ENCODE peak calls at places on chromosomes 1 and 21, in four cellular contexts. C is uterus, D is GM23338, W is bronchial epithelial cell. F is an unnamed sample.
A peak's percentile ranks its signal among the peaks of the same experiment; 100 is the strongest.

GRCh38 chr1:109927908-109928307 is 17.3 kb downstream of the CSF1 start:
- DNase-seq in C (peak; percentile 82), D (no peak), W (no peak), F (peak; percentile 69)

GRCh38 chr21:45164124-45164511 is 89.7 kb downstream of the ADARB1 start:
- DNase-seq in C (peak; percentile 35), D (no peak), W (no peak), F (no peak)

GRCh38 chr1:15771836-15772516 is 13.4 kb downstream of the FBLIM1 start:
- DNase-seq in C (no peak), D (no peak), W (no peak), F (no peak)

GRCh38 chr1:43466403-43466802 is 12.7 kb upstream of the HYI start:
- DNase-seq in C (no peak), D (no peak), W (no peak), F (no peak)

GRCh38 chr1:225875044-225875822 is 6.9 kb downstream of the TMEM63A start:
- DNase-seq in C (no peak), D (no peak), W (peak; percentile 83), F (no peak)

GRCh38 chr1:1132042-1132927 is 16.4 kb upstream of the C1orf159 start:
- DNase-seq in C (no peak), D (no peak), W (no peak), F (no peak)

GRCh38 chr1:243716901-243717300 is 133.1 kb downstream of the AKT3 start:
- DNase-seq in C (no peak), D (no peak), W (peak; percentile 18), F (no peak)

GRCh38 chr1:231691618-231692259 is 65.1 kb downstream of the DISC1 start:
- DNase-seq in C (no peak), D (peak; percentile 78), W (peak; percentile 66), F (no peak)

GRCh38 chr1:15654091-15654690 is 29.9 kb upstream of the PLEKHM2 start:
- DNase-seq in C (no peak), D (no peak), W (no peak), F (no peak)

GRCh38 chr1:155938220-155938627 is 3.2 kb upstream of the RXFP4 start:
- DNase-seq in C (no peak), D (peak; percentile 86), W (peak; percentile 72), F (no peak)

GRCh38 chr1:35544976-35545375 is 12.2 kb downstream of the KIAA0319L start:
- DNase-seq in C (no peak), D (peak; percentile 86), W (no peak), F (no peak)

GRCh38 chr1:167331650-167332049 is 111.0 kb downstream of the POU2F1 start:
- DNase-seq in C (no peak), D (no peak), W (no peak), F (no peak)

GRCh38 chr1:57672741-57673140 is 248.9 kb upstream of the DAB1 start:
- DNase-seq in C (no peak), D (no peak), W (no peak), F (no peak)

GRCh38 chr1:230581446-230582079 is 60.7 kb upstream of the COG2 start:
- DNase-seq in C (no peak), D (peak; percentile 78), W (no peak), F (peak; percentile 35)

GRCh38 chr1:27993241-27993640 is 33.5 kb downstream of the XKR8 start:
- DNase-seq in C (no peak), D (no peak), W (no peak), F (no peak)

GRCh38 chr1:154626456-154627246 is 18.7 kb upstream of the ADAR start:
- DNase-seq in C (no peak), D (no peak), W (peak; percentile 4), F (no peak)

GRCh38 chr1:112957133-112957812 is 1.3 kb upstream of the SLC16A1 start:
- DNase-seq in C (peak; percentile 31), D (peak; percentile 75), W (peak; percentile 76), F (no peak)

GRCh38 chr1:81811757-81812371 is 11.1 kb downstream of the ADGRL2 start:
- DNase-seq in C (no peak), D (no peak), W (peak; percentile 50), F (no peak)

GRCh38 chr1:231163831-231164427 is 2.1 kb downstream of the TRIM67 start:
- DNase-seq in C (no peak), D (peak; percentile 17), W (no peak), F (no peak)

GRCh38 chr1:54583868-54584267 is 35.8 kb downstream of the ACOT11 start:
- DNase-seq in C (no peak), D (no peak), W (no peak), F (no peak)

GRCh38 chr1:167629681-167630567 is at the start of gene RCSD1:
- DNase-seq in C (peak; percentile 23), D (peak; percentile 45), W (no peak), F (peak; percentile 93)

GRCh38 chr1:79043506-79043905 is 37.0 kb upstream of the ADGRL4 start:
- DNase-seq in C (no peak), D (peak; percentile 14), W (no peak), F (no peak)

GRCh38 chr21:28442624-28443023 is 550.1 kb downstream of the LTN1 start:
- DNase-seq in C (no peak), D (no peak), W (peak; percentile 72), F (no peak)

GRCh38 chr1:201645956-201646355 is 107.0 kb downstream of the NAV1 start:
- DNase-seq in C (no peak), D (no peak), W (peak; percentile 27), F (no peak)

GRCh38 chr1:167631987-167632680 is 2.1 kb downstream of the RCSD1 start:
- DNase-seq in C (no peak), D (no peak), W (no peak), F (no peak)

GRCh38 chr1:222921951-222922350 is 107.1 kb downstream of the DISP1 start:
- DNase-seq in C (no peak), D (no peak), W (no peak), F (no peak)

GRCh38 chr1:153510984-153511410 is 24.8 kb downstream of the S100A6 start:
- DNase-seq in C (peak; percentile 87), D (peak; percentile 91), W (peak; percentile 57), F (peak; percentile 87)

GRCh38 chr1:102891868-102892625 is 216.3 kb downstream of the COL11A1 start:
- DNase-seq in C (no peak), D (no peak), W (peak; percentile 77), F (no peak)

DNA sequence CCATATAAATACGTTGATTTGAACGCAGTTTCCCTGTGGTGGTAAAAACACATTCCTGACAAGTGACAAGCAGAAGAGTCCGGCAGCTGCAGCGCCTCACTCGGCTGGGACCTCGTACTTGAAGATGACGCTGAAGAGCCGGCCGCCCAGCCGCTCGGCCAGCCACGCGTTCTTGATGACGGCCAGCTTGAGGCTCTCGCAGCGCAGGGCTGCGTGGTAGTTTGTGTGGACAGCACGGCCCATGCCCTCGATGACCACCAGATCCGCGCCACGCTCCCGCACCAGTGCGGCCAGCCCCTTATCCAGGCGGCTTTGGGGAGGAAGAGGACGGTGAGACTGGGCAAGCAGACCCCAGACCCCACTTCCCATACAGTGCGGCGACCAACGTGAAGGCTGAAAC is 17.6 kb downstream of the PANK4 start:
- DNase-seq in C (no peak), D (no peak), W (no peak), F (no peak)
- H3K36me3 ChIP-seq in C (no peaks in the 10 kb centered on the region), D (no peaks in the 10 kb centered on the region), W (peaks cover 26% of the 10 kb centered on the region), F (peaks cover 67% of the 10 kb centered on the region)

DNA sequence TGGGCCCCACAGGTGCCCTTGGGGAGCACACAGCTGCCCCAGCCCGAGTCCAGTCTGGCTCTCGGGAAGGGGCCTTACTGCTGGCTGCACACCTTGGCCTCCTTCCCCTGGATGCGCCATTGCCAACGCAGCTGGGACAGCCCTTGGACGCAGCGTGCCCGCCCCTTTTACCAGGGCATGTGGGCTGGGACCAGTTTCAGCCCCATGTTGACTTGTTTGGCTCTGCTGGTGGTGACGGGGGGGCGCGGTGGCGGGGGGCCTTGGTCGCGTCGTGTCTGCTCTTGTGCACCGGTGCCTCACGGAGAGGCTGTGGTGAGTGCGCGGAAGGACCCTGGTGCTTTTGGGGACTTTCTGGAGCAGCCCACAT is 19.6 kb downstream of the SKI start:
- DNase-seq in C (no peak), D (no peak), W (no peak), F (no peak)
- H3K4me3 ChIP-seq in C (no peak overlapping the region), D (peak overlapping the region; percentile 35), W (no peak overlapping the region), F (no peak overlapping the region)

GRCh38 chr1:150537732-150538684 is 11.2 kb upstream of the ADAMTSL4 start:
- DNase-seq in C (peak; percentile 39), D (peak; percentile 77), W (peak; percentile 87), F (no peak)
- TF ChIP-seq CTCF in C (no peak), D (peak; percentile 57), W (no peak), F (no peak)

DNA sequence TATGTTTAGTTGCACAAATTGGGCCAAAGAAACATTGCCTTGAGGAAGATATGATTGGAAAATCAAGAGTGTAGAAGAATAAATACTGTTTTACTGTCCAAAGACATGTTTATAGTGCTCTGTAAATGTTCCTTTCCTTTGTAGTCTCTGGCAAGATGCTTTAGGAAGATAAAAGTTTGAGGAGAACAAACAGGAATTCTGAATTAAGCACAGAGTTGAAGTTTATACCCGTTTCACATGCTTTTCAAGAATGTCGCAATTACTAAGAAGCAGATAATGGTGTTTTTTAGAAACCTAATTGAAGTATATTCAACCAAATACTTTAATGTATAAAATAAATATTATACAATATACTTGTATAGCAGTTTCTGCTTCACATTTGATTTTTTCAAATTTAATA is 43.0 kb downstream of the CD46 start:
- DNase-seq in C (no peak), D (no peak), W (no peak), F (no peak)
- H3K36me3 ChIP-seq in C (no peaks in the 10 kb centered on the region), D (peaks cover 11% of the 10 kb centered on the region), W (peaks cover 4% of the 10 kb centered on the region), F (peaks cover 54% of the 10 kb centered on the region)

GRCh38 chr1:160451859-160452232 is 51.5 kb downstream of the VANGL2 start:
- DNase-seq in C (no peak), D (no peak), W (no peak), F (no peak)

GRCh38 chr1:160455153-160455517 is 54.8 kb downstream of the VANGL2 start:
- DNase-seq in C (no peak), D (no peak), W (no peak), F (no peak)

GRCh38 chr1:160451119-160451858 is 50.9 kb downstream of the VANGL2 start:
- DNase-seq in C (no peak), D (no peak), W (no peak), F (no peak)

GRCh38 chr1:160454371-160455152 is 54.2 kb downstream of the VANGL2 start:
- DNase-seq in C (no peak), D (no peak), W (no peak), F (no peak)

GRCh38 chr1:160453443-160453842 is 53.1 kb downstream of the VANGL2 start:
- DNase-seq in C (no peak), D (no peak), W (no peak), F (no peak)
- H3K4me3 ChIP-seq in C (no peak overlapping the region), D (no peak overlapping the region), W (no peak overlapping the region), F (no peak overlapping the region)

GRCh38 chr1:218475275-218475674 is 130.1 kb downstream of the TGFB2 start:
- DNase-seq in C (no peak), D (no peak), W (peak; percentile 47), F (no peak)
- TF ChIP-seq CTCF in C (no peak), D (no peak), W (no peak), F (no peak)

GRCh38 chr1:22786719-22787489 is 76.3 kb downstream of the EPHB2 start:
- DNase-seq in C (no peak), D (no peak), W (no peak), F (no peak)
- H3K36me3 ChIP-seq in C (no peaks in the 10 kb centered on the region), D (no peaks in the 10 kb centered on the region), W (peaks cover 5% of the 10 kb centered on the region), F (no peaks in the 10 kb centered on the region)